ENCODE peak calls at places on chromosomes 3 and 15, in seven cellular contexts. R, V, B, E, X, G and T are unnamed samples.

GRCh38 chr15:57540736-57541135 is 51.0 kb upstream of the MYZAP start:
- DNase-seq in R (no peak), V (no peak), B (no peak), E (no peak), X (no peak), G (no peak), T (no peak)

GRCh38 chr15:76012021-76012551 is at the start of gene NRG4:
- DNase-seq in R (no peak), V (no peak), B (no peak), E (peak; percentile 63), X (no peak), G (no peak), T (no peak)

GRCh38 chr15:101479851-101480612 is 9.5 kb downstream of the PCSK6 start:
- DNase-seq in R (no peak), V (no peak), B (no peak), E (no peak), X (no peak), G (no peak), T (no peak)

GRCh38 chr3:38843898-38844297 is 27.9 kb upstream of the SCN10A start:
- DNase-seq in R (no peak), V (no peak), B (no peak), E (no peak), X (peak; percentile 45), G (peak; percentile 58), T (no peak)

GRCh38 chr3:4588410-4588809 is 95.3 kb downstream of the ITPR1 start:
- DNase-seq in R (no peak), V (no peak), B (no peak), E (no peak), X (peak; percentile 21), G (no peak), T (no peak)

GRCh38 chr3:56573501-56573900 is 16.5 kb downstream of the CCDC66 start:
- DNase-seq in R (no peak), V (no peak), B (no peak), E (no peak), X (no peak), G (no peak), T (no peak)

GRCh38 chr3:181292984-181293383 is 303.4 kb upstream of the DNAJC19 start:
- DNase-seq in R (no peak), V (no peak), B (no peak), E (no peak), X (no peak), G (no peak), T (no peak)

GRCh38 chr3:129694228-129694627 is 87.8 kb upstream of the PLXND1 start:
- DNase-seq in R (no peak), V (no peak), B (no peak), E (no peak), X (no peak), G (no peak), T (no peak)

GRCh38 chr3:138253609-138254008 is 66.5 kb downstream of the ARMC8 start:
- DNase-seq in R (no peak), V (no peak), B (no peak), E (no peak), X (no peak), G (no peak), T (no peak)

GRCh38 chr3:141485578-141486415 is 1.0 kb upstream of the RASA2 start:
- DNase-seq in R (no peak), V (no peak), B (no peak), E (no peak), X (peak; percentile 42), G (no peak), T (no peak)

GRCh38 chr3:130950641-130951040 is 56.8 kb downstream of the ATP2C1 start:
- DNase-seq in R (no peak), V (no peak), B (no peak), E (no peak), X (peak; percentile 31), G (no peak), T (no peak)

GRCh38 chr3:102179321-102180290 is 255.2 kb upstream of the ZPLD1 start:
- DNase-seq in R (no peak), V (no peak), B (no peak), E (no peak), X (peak; percentile 14), G (no peak), T (no peak)

GRCh38 chr3:102189564-102190339 is 245.1 kb upstream of the ZPLD1 start:
- DNase-seq in R (no peak), V (no peak), B (no peak), E (no peak), X (no peak), G (no peak), T (no peak)

GRCh38 chr3:51962854-51963530 is 4.3 kb downstream of the PCBP4 start:
- DNase-seq in R (no peak), V (no peak), B (no peak), E (no peak), X (no peak), G (peak; percentile 22), T (no peak)

GRCh38 chr3:64987731-64988130 is 299.9 kb upstream of the ADAMTS9 start:
- DNase-seq in R (no peak), V (no peak), B (no peak), E (no peak), X (no peak), G (no peak), T (no peak)